ENCODE peak calls at places on chromosomes 4 and X, in seven cellular contexts. I is tibial nerve, S is A549, E is lower leg skin, D is body of pancreas, T is NB4, P is Peyer's patch. J is an unnamed sample.

GRCh38 chr4:52714597-52715254 is 36.5 kb downstream of the ERVMER34-1 start:
- DNase-seq in I (no peak), S (no peak), E (no peak), D (no peak), T (peak), P (no peak), J (no peak)

GRCh38 chr4:34733185-34733916 is 1511.0 kb downstream of the ARAP2 start:
- DNase-seq in I (no peak), S (no peak), E (no peak), D (peak), T (no peak), P (no peak), J (no peak)

GRCh38 chrX:115344885-115345653 is 55.6 kb downstream of the LUZP4 start:
- DNase-seq in I (peak), S (peak), E (peak), D (peak), T (no peak), P (peak), J (no peak)

GRCh38 chr4:178081931-178082330 is 639.7 kb upstream of the AGA start:
- DNase-seq in I (no peak), S (no peak), E (no peak), D (no peak), T (no peak), P (no peak), J (no peak)

GRCh38 chrX:122567911-122568310 is 616.2 kb upstream of the GRIA3 start:
- DNase-seq in I (no peak), S (no peak), E (no peak), D (no peak), T (no peak), P (no peak), J (no peak)

GRCh38 chr4:6011686-6012085 is 6.5 kb downstream of the C4orf50 start:
- DNase-seq in I (no peak), S (no peak), E (no peak), D (peak), T (no peak), P (no peak), J (no peak)

GRCh38 chr4:2940267-2941137 is 22.7 kb downstream of the NOP14 start:
- DNase-seq in I (no peak), S (no peak), E (peak), D (no peak), T (peak), P (peak), J (no peak)

GRCh38 chr4:4681651-4682050 is 139.8 kb upstream of the STX18 start:
- DNase-seq in I (no peak), S (no peak), E (no peak), D (no peak), T (no peak), P (no peak), J (no peak)

GRCh38 chrX:130857207-130857606 is 45.8 kb downstream of the ENOX2 start:
- DNase-seq in I (no peak), S (no peak), E (no peak), D (no peak), T (no peak), P (no peak), J (no peak)

GRCh38 chr4:46390353-46391058 is 578 bp upstream of the GABRA2 start:
- DNase-seq in I (no peak), S (no peak), E (no peak), D (no peak), T (no peak), P (no peak), J (no peak)

GRCh38 chr4:26127851-26128337 is 192.9 kb upstream of the RBPJ start:
- DNase-seq in I (no peak), S (no peak), E (peak), D (peak), T (no peak), P (no peak), J (no peak)

GRCh38 chrX:40100141-40100536 is 2.4 kb upstream of the BCOR start:
- DNase-seq in I (no peak), S (no peak), E (no peak), D (peak), T (peak), P (no peak), J (no peak)
- H3K4me3 ChIP-seq in I (no peak), S (no peak), E (no peak), D (no peak), T (peak), P (no peak), J (no peak)

GRCh38 chrX:10620121-10620699 is at the start of gene MID1:
- DNase-seq in I (peak), S (peak), E (peak), D (peak), T (no peak), P (peak), J (no peak)
- TF ChIP-seq POLR2A in I (no peak), S (peak), E (no peak), D (peak), T (no peak), P (no peak), J (no peak)

DNA sequence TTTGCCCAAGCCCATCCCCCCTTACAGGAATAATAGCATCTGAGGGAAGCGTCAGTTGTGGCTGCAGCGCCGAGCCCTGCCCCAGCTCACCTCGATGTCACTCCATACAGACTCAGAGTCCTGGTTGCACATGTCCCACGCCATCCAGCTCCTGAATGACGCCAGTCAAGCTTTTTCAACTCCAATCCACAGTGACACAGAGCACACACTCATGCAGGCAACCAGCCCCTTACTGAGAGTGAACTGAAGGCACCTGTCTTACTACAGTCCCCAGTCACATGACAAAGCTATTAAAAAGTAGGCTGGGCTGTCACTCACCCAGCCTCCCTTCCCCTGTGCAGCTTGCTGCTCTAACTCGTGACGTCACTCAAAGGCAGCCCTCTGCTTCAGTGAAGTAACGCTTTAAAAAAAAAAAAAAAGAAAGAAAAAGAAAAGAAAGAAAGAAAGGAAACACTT is at the start of gene PPARGC1A:
- DNase-seq in I (peak), S (no peak), E (peak), D (peak), T (peak), P (peak), J (no peak)
- H3K4me3 ChIP-seq in I (peak), S (peak), E (peak), D (no peak), T (no peak), P (peak), J (peak)

DNA sequence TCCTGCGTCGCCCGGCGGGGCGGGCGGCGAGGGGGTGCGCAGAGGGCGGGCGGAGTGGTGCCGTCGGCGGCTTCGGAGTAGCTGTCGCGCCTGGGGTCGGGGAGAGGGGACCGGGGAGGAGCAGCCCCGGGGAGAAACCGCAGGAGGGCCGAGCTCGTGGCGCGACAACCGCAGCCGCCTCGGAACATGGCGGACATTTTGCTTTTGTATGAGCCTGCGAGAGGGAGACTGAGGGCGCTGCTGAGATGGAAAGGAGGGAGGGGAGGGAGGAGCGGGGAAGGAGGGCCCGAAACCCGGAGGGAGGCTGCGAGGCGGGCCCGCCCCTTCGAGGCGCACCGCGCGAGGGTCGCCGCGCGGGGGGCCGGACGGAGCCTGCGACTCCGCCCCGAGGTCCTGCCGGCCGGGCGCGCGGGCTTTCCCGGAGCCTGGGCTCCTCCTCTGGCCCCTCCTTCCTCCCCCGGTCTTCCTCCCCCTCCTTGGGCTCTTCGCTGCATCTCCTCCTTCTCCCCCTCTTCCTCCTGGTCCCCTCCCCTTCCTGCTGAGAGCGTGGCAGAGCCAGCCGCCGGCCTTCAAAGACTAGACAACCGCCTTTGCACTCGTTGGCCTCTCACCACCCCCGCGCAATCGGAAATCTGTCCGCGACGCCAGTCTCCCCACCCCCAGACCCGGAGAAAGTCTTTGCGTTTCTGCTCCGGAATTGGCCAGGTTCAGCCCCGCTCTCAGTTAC is 1.1 kb downstream of the INTS6L start:
- DNase-seq in I (peak), S (peak), E (peak), D (peak), T (peak), P (peak), J (peak)
- TF ChIP-seq POLR2A in I (no peak), S (peak), E (no peak), D (peak), T (peak), P (peak), J (peak)

GRCh38 chr4:138256608-138257007 is 14.5 kb upstream of the SLC7A11 start:
- DNase-seq in I (no peak), S (no peak), E (no peak), D (no peak), T (no peak), P (no peak), J (no peak)
- H3K4me3 ChIP-seq in I (no peak), S (peak), E (no peak), D (no peak), T (no peak), P (no peak), J (no peak)

DNA sequence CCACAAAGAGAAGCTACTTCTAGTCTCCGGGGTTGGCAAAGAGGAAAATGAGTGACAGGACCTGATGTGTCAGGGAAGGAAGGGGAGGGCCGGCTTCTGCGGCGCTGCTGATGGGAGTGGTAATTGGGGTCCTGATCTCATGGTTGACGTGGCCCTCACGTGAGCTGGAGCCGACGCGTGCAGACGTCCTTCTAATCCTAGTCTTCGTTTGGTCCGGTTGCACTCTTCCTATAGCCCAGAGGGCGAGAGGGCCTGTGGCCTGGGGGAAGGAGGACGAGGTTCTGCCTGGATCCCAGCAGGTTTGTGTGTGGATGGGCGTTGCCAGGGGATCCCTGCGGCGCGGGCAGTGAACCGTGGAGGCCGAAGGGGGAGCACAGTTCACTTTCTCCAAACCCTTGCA is at the start of gene ARMCX1:
- DNase-seq in I (peak), S (no peak), E (peak), D (peak), T (peak), P (peak), J (no peak)
- TF ChIP-seq POLR2A in I (peak), S (no peak), E (no peak), D (peak), T (no peak), P (no peak), J (no peak)

DNA sequence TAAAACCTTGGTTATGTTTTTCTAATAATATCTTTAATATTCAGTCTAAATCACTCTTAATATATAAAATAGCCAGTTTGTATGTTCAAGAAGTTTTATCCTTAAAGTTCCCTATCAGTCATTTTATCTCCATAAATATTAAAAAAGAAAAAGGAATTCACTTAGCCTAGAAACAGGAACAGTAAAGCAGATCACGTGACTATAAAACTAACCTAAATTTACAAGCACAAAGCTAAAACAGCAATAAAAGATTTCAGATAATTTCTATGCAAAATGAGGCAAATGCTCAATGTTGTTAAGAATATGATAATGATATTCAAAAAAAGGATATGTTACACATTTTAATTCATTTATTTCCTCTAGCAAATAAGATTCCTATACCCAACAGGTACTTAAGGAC is 57.1 kb upstream of the TNIP3 start:
- DNase-seq in I (no peak), S (no peak), E (no peak), D (no peak), T (no peak), P (no peak), J (no peak)
- H3K4me3 ChIP-seq in I (no peak), S (no peak), E (no peak), D (no peak), T (no peak), P (no peak), J (no peak)